ENCODE peak calls at places on chromosomes 6 and 20, in four cellular contexts. B is tibial artery, L is brain microvascular endothelial cell, S is RWPE2. X is an unnamed sample.

GRCh38 chr6:116408476-116408875 is 37.7 kb downstream of the DSE start:
- DNase-seq in B (no peak), L (no peak), S (no peak), X (no peak)

GRCh38 chr6:157036245-157036681 is 259.1 kb downstream of the ARID1B start:
- DNase-seq in B (no peak), L (no peak), S (peak; percentile 71), X (no peak)

GRCh38 chr6:15946701-15947390 is 182.0 kb upstream of the MYLIP start:
- DNase-seq in B (no peak), L (no peak), S (no peak), X (no peak)

GRCh38 chr6:33116881-33117711 is 41.3 kb downstream of the HLA-DPB1 start:
- DNase-seq in B (no peak), L (no peak), S (no peak), X (no peak)

GRCh38 chr6:21846541-21847451 is 253.2 kb downstream of the SOX4 start:
- DNase-seq in B (no peak), L (no peak), S (no peak), X (no peak)

GRCh38 chr6:143775326-143775725 is 67.8 kb upstream of the LTV1 start:
- DNase-seq in B (no peak), L (no peak), S (no peak), X (no peak)

GRCh38 chr6:121531658-121532167 is 96.3 kb downstream of the GJA1 start:
- DNase-seq in B (no peak), L (no peak), S (no peak), X (no peak)

GRCh38 chr6:16358531-16359138 is 120.2 kb downstream of the GMPR start:
- DNase-seq in B (no peak), L (no peak), S (no peak), X (no peak)

GRCh38 chr6:154319231-154319858 is 37.3 kb downstream of the IPCEF1 start:
- DNase-seq in B (no peak), L (peak; percentile 29), S (no peak), X (no peak)

GRCh38 chr6:169990095-169991030 is 238.9 kb downstream of the ERMARD start:
- DNase-seq in B (peak; percentile 69), L (no peak), S (no peak), X (no peak)

GRCh38 chr6:82246802-82247633 is 526 bp downstream of the IBTK start:
- DNase-seq in B (no peak), L (peak; percentile 51), S (no peak), X (no peak)

GRCh38 chr20:64044484-64045247 is 4.8 kb downstream of the SOX18 start:
- DNase-seq in B (no peak), L (no peak), S (no peak), X (no peak)

GRCh38 chr6:109998159-109998785 is 20.2 kb downstream of the GPR6 start:
- DNase-seq in B (no peak), L (peak; percentile 14), S (no peak), X (no peak)

GRCh38 chr6:9766240-9766915 is 648.5 kb downstream of the TFAP2A start:
- DNase-seq in B (no peak), L (peak; percentile 9), S (no peak), X (no peak)

GRCh38 chr6:106473807-106474206 is 113.3 kb downstream of the CRYBG1 start:
- DNase-seq in B (no peak), L (no peak), S (no peak), X (no peak)

GRCh38 chr6:19734519-19734918 is 102.7 kb upstream of the ID4 start:
- DNase-seq in B (no peak), L (no peak), S (no peak), X (no peak)

GRCh38 chr6:70398783-70399730 is 14.3 kb upstream of the FAM135A start:
- DNase-seq in B (no peak), L (peak; percentile 27), S (no peak), X (no peak)

GRCh38 chr6:169847773-169848380 is 96.5 kb downstream of the ERMARD start:
- DNase-seq in B (no peak), L (no peak), S (no peak), X (no peak)

GRCh38 chr6:6386010-6386409 is 65.5 kb upstream of the F13A1 start:
- DNase-seq in B (no peak), L (no peak), S (no peak), X (no peak)

GRCh38 chr20:49889943-49890650 is 25.2 kb downstream of the SPATA2 start:
- DNase-seq in B (peak; percentile 58), L (no peak), S (peak; percentile 79), X (no peak)

GRCh38 chr20:2093200-2093781 is 8.3 kb upstream of the STK35 start:
- DNase-seq in B (no peak), L (no peak), S (no peak), X (no peak)

GRCh38 chr6:117232191-117232590 is 33.2 kb upstream of the VGLL2 start:
- DNase-seq in B (no peak), L (no peak), S (no peak), X (no peak)

GRCh38 chr6:108353853-108354252 is 59.0 kb downstream of the AFG1L start:
- DNase-seq in B (no peak), L (peak; percentile 17), S (no peak), X (no peak)

GRCh38 chr6:139894271-139894670 is 519.8 kb upstream of the CITED2 start:
- DNase-seq in B (no peak), L (no peak), S (no peak), X (no peak)

GRCh38 chr20:24657211-24657610 is 187.8 kb downstream of the SYNDIG1 start:
- DNase-seq in B (peak; percentile 86), L (peak; percentile 56), S (no peak), X (no peak)

GRCh38 chr6:160055378-160055777 is 66.2 kb upstream of the SLC22A1 start:
- DNase-seq in B (no peak), L (no peak), S (no peak), X (no peak)

GRCh38 chr6:73074175-73074574 is 151.1 kb downstream of the KHDC1L start:
- DNase-seq in B (no peak), L (peak; percentile 40), S (no peak), X (no peak)

GRCh38 chr20:58131581-58132142 is 96.8 kb downstream of the ANKRD60 start:
- DNase-seq in B (peak; percentile 32), L (peak; percentile 75), S (peak; percentile 94), X (no peak)

GRCh38 chr6:27651371-27651732 is 178.4 kb upstream of the ZNF184 start:
- DNase-seq in B (no peak), L (peak; percentile 30), S (no peak), X (no peak)

GRCh38 chr6:384898-385297 is 6.7 kb upstream of the IRF4 start:
- DNase-seq in B (no peak), L (no peak), S (no peak), X (no peak)

GRCh38 chr6:381742-382461 is 9.7 kb upstream of the IRF4 start:
- DNase-seq in B (no peak), L (no peak), S (no peak), X (no peak)

GRCh38 chr6:385614-386013 is 5.9 kb upstream of the IRF4 start:
- DNase-seq in B (no peak), L (no peak), S (no peak), X (no peak)

GRCh38 chr6:380234-381218 is 11.0 kb upstream of the IRF4 start:
- DNase-seq in B (no peak), L (no peak), S (no peak), X (no peak)

DNA sequence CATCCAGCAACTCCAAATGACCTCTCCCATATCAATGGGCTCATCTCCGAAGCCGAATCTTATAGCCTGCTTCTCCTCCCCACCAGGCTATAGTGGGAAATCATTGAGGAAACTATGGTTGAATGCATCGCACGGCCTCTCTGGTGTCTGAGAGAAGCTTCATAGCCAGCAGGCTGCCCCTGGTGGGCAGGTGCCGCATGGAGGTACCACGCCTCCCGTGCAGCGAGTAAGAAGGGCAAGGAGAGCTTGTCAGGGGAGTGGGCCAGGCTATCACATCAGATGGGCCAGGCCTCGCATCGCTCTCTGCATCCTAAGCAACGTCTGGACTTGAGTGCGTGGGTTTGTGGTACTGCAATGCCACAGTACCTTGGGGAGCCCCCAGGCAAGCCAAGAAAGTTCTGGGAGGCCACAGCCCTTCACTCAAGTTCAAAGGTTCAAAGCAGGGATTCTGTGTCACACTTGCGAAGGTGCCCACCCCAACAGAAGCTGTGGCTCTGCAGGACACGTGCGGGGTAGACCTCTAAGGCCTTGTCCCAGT is 8.6 kb upstream of the IRF4 start:
- DNase-seq in B (no peak), L (no peak), S (no peak), X (no peak)
- TF ChIP-seq CTCF in B (no peak), L (no peak), S (no peak), X (no peak)

DNA sequence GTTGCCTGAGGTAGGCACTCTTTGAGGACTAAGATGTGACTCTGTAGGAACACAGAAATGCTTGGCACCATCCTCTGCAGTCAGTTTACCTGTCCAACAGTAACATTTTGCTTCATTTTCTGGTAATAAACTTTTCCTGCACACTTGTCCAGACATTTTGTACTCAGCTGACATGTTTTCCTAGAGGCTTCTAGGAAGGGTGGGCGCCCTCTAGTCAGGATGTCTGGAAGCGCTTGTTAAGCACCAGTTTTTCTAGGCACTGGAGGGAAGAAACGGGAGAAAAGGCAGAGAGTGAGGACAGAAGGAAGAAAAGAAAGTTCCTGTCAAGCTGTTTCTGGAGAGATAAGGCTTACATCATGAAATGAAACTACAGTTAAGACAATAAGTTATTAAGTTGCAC is 42.5 kb upstream of the TNFRSF21 start:
- DNase-seq in B (no peak), L (peak; percentile 5), S (no peak), X (no peak)
- TF ChIP-seq CTCF in B (no peak), L (peak; percentile 52), S (peak; percentile 7), X (no peak)

GRCh38 chr6:135062735-135063134 is 8.1 kb upstream of the HBS1L start:
- DNase-seq in B (no peak), L (no peak), S (no peak), X (no peak)
- TF ChIP-seq CTCF in B (no peak), L (no peak), S (no peak), X (no peak)

GRCh38 chr20:17960927-17961599 is 7.5 kb downstream of the SNX5 start:
- DNase-seq in B (no peak), L (no peak), S (no peak), X (no peak)

GRCh38 chr20:17957505-17958325 is 10.9 kb downstream of the SNX5 start:
- DNase-seq in B (no peak), L (no peak), S (no peak), X (no peak)

GRCh38 chr20:17956099-17956685 is 12.4 kb downstream of the SNX5 start:
- DNase-seq in B (no peak), L (no peak), S (no peak), X (no peak)

GRCh38 chr20:17959257-17959627 is 9.4 kb downstream of the SNX5 start:
- DNase-seq in B (no peak), L (no peak), S (no peak), X (no peak)

DNA sequence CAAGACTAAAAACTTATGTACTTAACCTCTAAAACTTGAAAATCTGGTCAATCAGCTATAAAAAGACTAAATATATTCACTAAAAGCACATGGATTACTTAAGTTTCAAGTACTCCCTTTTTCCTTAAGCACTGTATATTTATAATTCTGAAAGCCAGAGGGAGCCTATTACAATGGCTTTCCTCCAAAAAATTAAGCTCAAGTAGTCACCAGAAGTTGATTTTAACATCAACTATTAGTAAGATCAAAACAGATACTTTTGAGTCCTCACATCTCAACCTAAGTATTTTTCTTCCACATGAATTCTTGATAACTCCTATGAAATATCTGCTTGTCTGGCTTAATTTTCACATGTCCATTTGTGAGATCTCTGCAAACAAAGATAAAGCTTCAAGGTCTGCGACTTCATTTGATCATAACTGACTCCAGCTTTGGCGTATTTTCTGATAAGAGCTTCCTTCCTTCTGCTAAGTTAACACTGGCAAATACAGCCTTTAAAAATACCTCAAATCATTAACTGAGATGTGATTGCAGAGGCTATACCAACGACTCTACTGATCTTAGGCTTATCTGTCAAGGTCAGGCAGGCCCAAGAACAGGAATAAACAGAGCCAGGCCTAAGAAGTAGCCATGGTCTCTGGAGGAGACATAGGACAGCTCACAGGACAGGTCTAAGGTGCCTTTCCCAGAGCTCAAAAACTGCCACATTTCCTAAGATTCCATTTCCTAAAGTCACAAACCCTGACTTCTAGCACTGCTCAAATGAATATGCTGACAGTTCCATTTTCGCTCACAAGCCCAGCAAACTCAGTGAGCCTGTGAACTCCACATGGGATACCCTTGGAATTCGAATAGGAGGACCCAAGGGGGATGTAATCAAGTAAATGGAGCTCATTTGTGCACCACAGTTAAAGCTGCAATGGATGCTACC is 10.0 kb downstream of the SNX5 start:
- DNase-seq in B (no peak), L (no peak), S (no peak), X (no peak)
- TF ChIP-seq CTCF in B (no peak), L (no peak), S (no peak), X (no peak)

X was measured in D721Med.